ENCODE peak calls at places on chromosome 10, in seven cellular contexts. R, Y, K, L, B, U and O are unnamed samples.

GRCh38 chr10:110746969-110747608 is 103.0 kb downstream of the RBM20 start:
- DNase-seq in L (no peak), B (no peak), K (no peak), U (no peak), Y (no peak), R (no peak), O (no peak)

GRCh38 chr10:60003709-60004191 is 97.4 kb upstream of the CCDC6 start:
- DNase-seq in U (no peak), B (no peak), K (no peak), R (no peak), Y (no peak), L (no peak), O (no peak)

GRCh38 chr10:86837663-86838062 is 81.2 kb downstream of the BMPR1A start:
- DNase-seq in U (no peak), L (no peak), K (no peak), B (no peak), R (no peak), Y (no peak), O (no peak)

GRCh38 chr10:91409869-91410637 is at the start of gene HECTD2:
- DNase-seq in U (peak), R (peak), K (peak), L (peak), Y (peak), B (peak), O (peak)

GRCh38 chr10:51783907-51784306 is 84.5 kb upstream of the CSTF2T start:
- DNase-seq in R (no peak), L (no peak), Y (no peak), U (no peak), B (no peak), K (no peak), O (no peak)

GRCh38 chr10:1933215-1933614 is 195.9 kb upstream of the ADARB2 start:
- DNase-seq in L (no peak), R (no peak), U (no peak), B (no peak), K (no peak), Y (no peak), O (no peak)

GRCh38 chr10:124642076-124642710 is 102.0 kb downstream of the FAM53B start:
- DNase-seq in L (no peak), B (no peak), R (no peak), Y (no peak), K (no peak), U (no peak), O (no peak)

GRCh38 chr10:89773081-89773480 is 71.7 kb downstream of the KIF20B start:
- DNase-seq in R (no peak), K (no peak), Y (no peak), U (no peak), B (no peak), L (no peak), O (no peak)

GRCh38 chr10:118362103-118362502 is 20.0 kb upstream of the FAM204A start:
- DNase-seq in Y (no peak), B (no peak), K (no peak), R (no peak), U (no peak), L (no peak), O (no peak)

GRCh38 chr10:3217853-3218252 is 45.3 kb upstream of the PITRM1 start:
- DNase-seq in B (no peak), R (no peak), L (no peak), K (no peak), Y (no peak), U (no peak), O (no peak)

GRCh38 chr10:97412891-97413304 is 11.8 kb upstream of the RRP12 start:
- DNase-seq in Y (no peak), U (no peak), B (peak), R (no peak), L (no peak), K (peak), O (no peak)

GRCh38 chr10:92562424-92562823 is 11.5 kb downstream of the IDE start:
- DNase-seq in K (no peak), U (no peak), Y (no peak), L (no peak), B (no peak), R (no peak), O (no peak)

GRCh38 chr10:3811331-3811870 is 26.4 kb upstream of the KLF6 start:
- DNase-seq in B (peak), R (peak), L (peak), U (no peak), Y (peak), K (peak), O (no peak)

GRCh38 chr10:88525371-88526079 is 57.6 kb downstream of the RNLS start:
- DNase-seq in B (no peak), Y (peak), R (no peak), K (no peak), U (no peak), L (no peak), O (no peak)

GRCh38 chr10:58041901-58042300 is 225.8 kb downstream of the IPMK start:
- DNase-seq in B (no peak), Y (no peak), K (no peak), U (no peak), L (no peak), R (no peak), O (no peak)

GRCh38 chr10:114876602-114877300 is 55.2 kb downstream of the FHIP2A start:
- DNase-seq in Y (peak), B (no peak), K (peak), R (peak), L (peak), U (peak), O (peak)

GRCh38 chr10:71649631-71650030 is 69.9 kb downstream of the C10orf105 start:
- DNase-seq in U (no peak), R (no peak), K (no peak), L (no peak), Y (no peak), B (no peak), O (no peak)

GRCh38 chr10:71314694-71315225 is 4.3 kb upstream of the SLC29A3 start:
- DNase-seq in U (no peak), K (no peak), L (no peak), Y (no peak), B (no peak), R (no peak), O (no peak)

GRCh38 chr10:101749033-101749432 is 26.9 kb downstream of the FGF8 start:
- DNase-seq in K (no peak), R (no peak), Y (no peak), U (no peak), L (no peak), B (no peak), O (no peak)

GRCh38 chr10:125023269-125023668 is 81.3 kb downstream of the ZRANB1 start:
- DNase-seq in R (no peak), U (no peak), L (no peak), B (no peak), Y (no peak), K (no peak), O (no peak)

GRCh38 chr10:70448236-70448635 is 6.8 kb upstream of the NODAL start:
- DNase-seq in R (no peak), B (no peak), U (no peak), L (no peak), Y (no peak), K (no peak), O (no peak)

GRCh38 chr10:18312385-18313145 is 172.3 kb downstream of the CACNB2 start:
- DNase-seq in R (peak), U (peak), L (no peak), Y (no peak), B (no peak), K (no peak), O (no peak)